ENCODE peak calls at places on chromosomes 3 and 15, in eight cellular contexts. F, Y, G, L, N, P, X and W are unnamed samples.
A peak's percentile ranks its signal among the peaks of the same experiment; 100 is the strongest.

GRCh38 chr3:37271636-37272035 is 97.3 kb upstream of the LRRFIP2 start:
- DNase-seq in F (no peak), Y (no peak), G (no peak), L (no peak), N (no peak), P (no peak), X (no peak), W (no peak)

GRCh38 chr3:195071916-195072820 is 198.8 kb downstream of the XXYLT1 start:
- DNase-seq in F (no peak), Y (no peak), G (no peak), L (no peak), N (no peak), P (no peak), X (no peak), W (no peak)

GRCh38 chr3:149120051-149120972 is 9.1 kb upstream of the HPS3 start:
- DNase-seq in F (no peak), Y (no peak), G (peak; percentile 64), L (peak; percentile 28), N (peak; percentile 71), P (peak; percentile 69), X (peak; percentile 81), W (peak; percentile 36)

GRCh38 chr3:132854856-132855535 is 132.8 kb upstream of the NPHP3 start:
- DNase-seq in F (no peak), Y (no peak), G (no peak), L (no peak), N (no peak), P (no peak), X (no peak), W (no peak)

GRCh38 chr15:71777216-71777943 is 33.0 kb upstream of the NR2E3 start:
- DNase-seq in F (no peak), Y (no peak), G (no peak), L (no peak), N (no peak), P (no peak), X (no peak), W (no peak)

GRCh38 chr3:171101982-171102610 is 75.6 kb upstream of the SLC2A2 start:
- DNase-seq in F (no peak), Y (no peak), G (peak; percentile 56), L (no peak), N (peak; percentile 18), P (no peak), X (no peak), W (no peak)

GRCh38 chr15:59017459-59017858 is 30.0 kb downstream of the RNF111 start:
- DNase-seq in F (no peak), Y (no peak), G (no peak), L (no peak), N (no peak), P (no peak), X (no peak), W (no peak)

GRCh38 chr15:69074011-69074842 is 59.7 kb downstream of the NOX5 start:
- DNase-seq in F (no peak), Y (peak; percentile 14), G (peak; percentile 59), L (peak; percentile 19), N (peak; percentile 61), P (no peak), X (peak; percentile 78), W (no peak)

GRCh38 chr3:49021813-49022720 is at the start of gene NDUFAF3:
- DNase-seq in F (peak; percentile 86), Y (peak; percentile 86), G (peak; percentile 94), L (peak; percentile 72), N (peak; percentile 86), P (peak; percentile 89), X (peak; percentile 90), W (peak; percentile 82)